ENCODE peak calls at places on chromosomes 6 and 20, in four cellular contexts. One of them, this sample, is unnamed.

GRCh38 chr6:147695819-147696218 is 187.3 kb downstream of the SAMD5 start:
- DNase-seq in Ammon's horn: no peak
- DNase-seq in activated CD4-positive, alpha-beta T cell treated with anti-CD3 and anti-CD28 coated beads, Interleukin-2, amount 50 U/mL, for 1 hour: no peak
- DNase-seq in right lobe of liver: no peak
- DNase-seq in this sample: no peak

GRCh38 chr20:30484009-30484748 is 773.3 kb upstream of the DEFB115 start:
- DNase-seq in Ammon's horn: no peak
- DNase-seq in activated CD4-positive, alpha-beta T cell treated with anti-CD3 and anti-CD28 coated beads, Interleukin-2, amount 50 U/mL, for 1 hour: no peak
- DNase-seq in right lobe of liver: peak; percentile 47
- DNase-seq in this sample: no peak

GRCh38 chr6:150301871-150302800 is 66.7 kb upstream of the IYD start:
- DNase-seq in Ammon's horn: no peak
- DNase-seq in activated CD4-positive, alpha-beta T cell treated with anti-CD3 and anti-CD28 coated beads, Interleukin-2, amount 50 U/mL, for 1 hour: no peak
- DNase-seq in right lobe of liver: no peak
- DNase-seq in this sample: peak; percentile 77

GRCh38 chr20:17617868-17618672 is 48.2 kb downstream of the DSTN start:
- DNase-seq in Ammon's horn: no peak
- DNase-seq in activated CD4-positive, alpha-beta T cell treated with anti-CD3 and anti-CD28 coated beads, Interleukin-2, amount 50 U/mL, for 1 hour: no peak
- DNase-seq in right lobe of liver: no peak
- DNase-seq in this sample: no peak

GRCh38 chr6:98136333-98136732 is 698.0 kb upstream of the POU3F2 start:
- DNase-seq in Ammon's horn: no peak
- DNase-seq in activated CD4-positive, alpha-beta T cell treated with anti-CD3 and anti-CD28 coated beads, Interleukin-2, amount 50 U/mL, for 1 hour: no peak
- DNase-seq in right lobe of liver: no peak
- DNase-seq in this sample: no peak

GRCh38 chr6:108383967-108384366 is 89.1 kb downstream of the AFG1L start:
- DNase-seq in Ammon's horn: no peak
- DNase-seq in activated CD4-positive, alpha-beta T cell treated with anti-CD3 and anti-CD28 coated beads, Interleukin-2, amount 50 U/mL, for 1 hour: no peak
- DNase-seq in right lobe of liver: no peak
- DNase-seq in this sample: no peak

GRCh38 chr6:38065734-38066133 is 246.2 kb downstream of the ZFAND3 start:
- DNase-seq in Ammon's horn: no peak
- DNase-seq in activated CD4-positive, alpha-beta T cell treated with anti-CD3 and anti-CD28 coated beads, Interleukin-2, amount 50 U/mL, for 1 hour: no peak
- DNase-seq in right lobe of liver: no peak
- DNase-seq in this sample: no peak

GRCh38 chr20:6388666-6389197 is 265.9 kb upstream of the FERMT1 start:
- DNase-seq in Ammon's horn: no peak
- DNase-seq in activated CD4-positive, alpha-beta T cell treated with anti-CD3 and anti-CD28 coated beads, Interleukin-2, amount 50 U/mL, for 1 hour: no peak
- DNase-seq in right lobe of liver: no peak
- DNase-seq in this sample: peak; percentile 32

GRCh38 chr6:158496700-158497099 is 63.2 kb upstream of the TMEM181 start:
- DNase-seq in Ammon's horn: no peak
- DNase-seq in activated CD4-positive, alpha-beta T cell treated with anti-CD3 and anti-CD28 coated beads, Interleukin-2, amount 50 U/mL, for 1 hour: no peak
- DNase-seq in right lobe of liver: no peak
- DNase-seq in this sample: no peak

GRCh38 chr20:63023836-63024571 is 17.2 kb upstream of the BHLHE23 start:
- DNase-seq in Ammon's horn: no peak
- DNase-seq in activated CD4-positive, alpha-beta T cell treated with anti-CD3 and anti-CD28 coated beads, Interleukin-2, amount 50 U/mL, for 1 hour: no peak
- DNase-seq in right lobe of liver: peak; percentile 47
- DNase-seq in this sample: no peak

GRCh38 chr6:56491606-56492328 is 150.9 kb downstream of the DST start:
- DNase-seq in Ammon's horn: no peak
- DNase-seq in activated CD4-positive, alpha-beta T cell treated with anti-CD3 and anti-CD28 coated beads, Interleukin-2, amount 50 U/mL, for 1 hour: no peak
- DNase-seq in right lobe of liver: no peak
- DNase-seq in this sample: peak; percentile 20

GRCh38 chr6:157323924-157324276 is 581 bp upstream of the TMEM242 start:
- DNase-seq in Ammon's horn: peak; percentile 85
- DNase-seq in activated CD4-positive, alpha-beta T cell treated with anti-CD3 and anti-CD28 coated beads, Interleukin-2, amount 50 U/mL, for 1 hour: peak; percentile 4
- DNase-seq in right lobe of liver: peak; percentile 86
- DNase-seq in this sample: peak; percentile 91

GRCh38 chr6:33029297-33030184 is 20.1 kb upstream of the HLA-DOA start:
- DNase-seq in Ammon's horn: peak; percentile 83
- DNase-seq in activated CD4-positive, alpha-beta T cell treated with anti-CD3 and anti-CD28 coated beads, Interleukin-2, amount 50 U/mL, for 1 hour: no peak
- DNase-seq in right lobe of liver: no peak
- DNase-seq in this sample: no peak

GRCh38 chr6:138245751-138246150 is 27.5 kb upstream of the PBOV1 start:
- DNase-seq in Ammon's horn: no peak
- DNase-seq in activated CD4-positive, alpha-beta T cell treated with anti-CD3 and anti-CD28 coated beads, Interleukin-2, amount 50 U/mL, for 1 hour: no peak
- DNase-seq in right lobe of liver: no peak
- DNase-seq in this sample: no peak

GRCh38 chr6:26056583-26057350 is 30.5 kb upstream of the HFE start:
- DNase-seq in Ammon's horn: peak; percentile 22
- DNase-seq in activated CD4-positive, alpha-beta T cell treated with anti-CD3 and anti-CD28 coated beads, Interleukin-2, amount 50 U/mL, for 1 hour: no peak
- DNase-seq in right lobe of liver: no peak
- DNase-seq in this sample: peak; percentile 32

GRCh38 chr20:684676-685319 is 9.2 kb upstream of the SCRT2 start:
- DNase-seq in Ammon's horn: no peak
- DNase-seq in activated CD4-positive, alpha-beta T cell treated with anti-CD3 and anti-CD28 coated beads, Interleukin-2, amount 50 U/mL, for 1 hour: no peak
- DNase-seq in right lobe of liver: peak; percentile 25
- DNase-seq in this sample: no peak

GRCh38 chr6:46323312-46323965 is 152.7 kb upstream of the ENPP5 start:
- DNase-seq in Ammon's horn: peak; percentile 56
- DNase-seq in activated CD4-positive, alpha-beta T cell treated with anti-CD3 and anti-CD28 coated beads, Interleukin-2, amount 50 U/mL, for 1 hour: no peak
- DNase-seq in right lobe of liver: no peak
- DNase-seq in this sample: peak; percentile 74

GRCh38 chr20:34143951-34144350 is 31.9 kb upstream of the EIF2S2 start:
- DNase-seq in Ammon's horn: no peak
- DNase-seq in activated CD4-positive, alpha-beta T cell treated with anti-CD3 and anti-CD28 coated beads, Interleukin-2, amount 50 U/mL, for 1 hour: no peak
- DNase-seq in right lobe of liver: no peak
- DNase-seq in this sample: peak; percentile 15

GRCh38 chr6:41733707-41734665 is 1.4 kb downstream of the TFEB start:
- DNase-seq in Ammon's horn: peak; percentile 92
- DNase-seq in activated CD4-positive, alpha-beta T cell treated with anti-CD3 and anti-CD28 coated beads, Interleukin-2, amount 50 U/mL, for 1 hour: peak; percentile 67
- DNase-seq in right lobe of liver: peak; percentile 76
- DNase-seq in this sample: peak; percentile 84

GRCh38 chr20:25295386-25296093 is 47.7 kb downstream of the PYGB start:
- DNase-seq in Ammon's horn: no peak
- DNase-seq in activated CD4-positive, alpha-beta T cell treated with anti-CD3 and anti-CD28 coated beads, Interleukin-2, amount 50 U/mL, for 1 hour: no peak
- DNase-seq in right lobe of liver: no peak
- DNase-seq in this sample: no peak

GRCh38 chr6:64838726-64839125 is 868.3 kb downstream of the EYS start:
- DNase-seq in Ammon's horn: no peak
- DNase-seq in activated CD4-positive, alpha-beta T cell treated with anti-CD3 and anti-CD28 coated beads, Interleukin-2, amount 50 U/mL, for 1 hour: no peak
- DNase-seq in right lobe of liver: no peak
- DNase-seq in this sample: no peak

GRCh38 chr6:68559052-68559451 is 76.0 kb upstream of the ADGRB3 start:
- DNase-seq in Ammon's horn: peak; percentile 70
- DNase-seq in activated CD4-positive, alpha-beta T cell treated with anti-CD3 and anti-CD28 coated beads, Interleukin-2, amount 50 U/mL, for 1 hour: no peak
- DNase-seq in right lobe of liver: no peak
- DNase-seq in this sample: no peak

GRCh38 chr6:151313060-151313459 is 73.3 kb downstream of the AKAP12 start:
- DNase-seq in Ammon's horn: no peak
- DNase-seq in activated CD4-positive, alpha-beta T cell treated with anti-CD3 and anti-CD28 coated beads, Interleukin-2, amount 50 U/mL, for 1 hour: no peak
- DNase-seq in right lobe of liver: no peak
- DNase-seq in this sample: no peak

GRCh38 chr6:135423649-135424128 is 73.9 kb downstream of the AHI1 start:
- DNase-seq in Ammon's horn: peak; percentile 27
- DNase-seq in activated CD4-positive, alpha-beta T cell treated with anti-CD3 and anti-CD28 coated beads, Interleukin-2, amount 50 U/mL, for 1 hour: no peak
- DNase-seq in right lobe of liver: no peak
- DNase-seq in this sample: peak; percentile 8

GRCh38 chr20:3472105-3472504 is 1.3 kb downstream of the ATRN start:
- DNase-seq in Ammon's horn: no peak
- DNase-seq in activated CD4-positive, alpha-beta T cell treated with anti-CD3 and anti-CD28 coated beads, Interleukin-2, amount 50 U/mL, for 1 hour: no peak
- DNase-seq in right lobe of liver: no peak
- DNase-seq in this sample: no peak

GRCh38 chr6:113122060-113122459 is 735.1 kb upstream of the MARCKS start:
- DNase-seq in Ammon's horn: no peak
- DNase-seq in activated CD4-positive, alpha-beta T cell treated with anti-CD3 and anti-CD28 coated beads, Interleukin-2, amount 50 U/mL, for 1 hour: no peak
- DNase-seq in right lobe of liver: no peak
- DNase-seq in this sample: peak; percentile 92

GRCh38 chr20:14688045-14688444 is 350.6 kb upstream of the FLRT3 start:
- DNase-seq in Ammon's horn: no peak
- DNase-seq in activated CD4-positive, alpha-beta T cell treated with anti-CD3 and anti-CD28 coated beads, Interleukin-2, amount 50 U/mL, for 1 hour: no peak
- DNase-seq in right lobe of liver: no peak
- DNase-seq in this sample: no peak

GRCh38 chr6:44603044-44603686 is 215.7 kb downstream of the CDC5L start:
- DNase-seq in Ammon's horn: no peak
- DNase-seq in activated CD4-positive, alpha-beta T cell treated with anti-CD3 and anti-CD28 coated beads, Interleukin-2, amount 50 U/mL, for 1 hour: no peak
- DNase-seq in right lobe of liver: no peak
- DNase-seq in this sample: no peak

This sample was measured in Daoy.